ENCODE peak calls at places on chromosomes 11 and 22, in ten cellular contexts. P, C, W, D, E, G, X, M, T and A are unnamed samples.

GRCh38 chr11:34356576-34356917 is 1.3 kb downstream of the ABTB2 start:
- DNase-seq in P (no peak), C (peak; percentile 12), W (no peak), D (no peak), E (no peak), G (no peak), X (peak; percentile 13), M (no peak), T (no peak), A (no peak)

GRCh38 chr11:13277719-13278619 is at the start of gene BMAL1:
- DNase-seq in P (no peak), C (peak; percentile 61), W (no peak), D (no peak), E (no peak), G (no peak), X (no peak), M (no peak), T (no peak), A (peak; percentile 11)

GRCh38 chr22:45397806-45398205 is 15.6 kb downstream of the SMC1B start:
- DNase-seq in P (no peak), C (no peak), W (no peak), D (no peak), E (no peak), G (no peak), X (no peak), M (no peak), T (no peak), A (no peak)

GRCh38 chr11:59206635-59207034 is 6.1 kb downstream of the MPEG1 start:
- DNase-seq in P (peak; percentile 10), C (peak; percentile 10), W (peak; percentile 0), D (no peak), E (peak; percentile 24), G (no peak), X (no peak), M (peak; percentile 13), T (no peak), A (no peak)

GRCh38 chr11:611001-611996 is 4.5 kb downstream of the IRF7 start:
- DNase-seq in P (no peak), C (no peak), W (no peak), D (no peak), E (no peak), G (no peak), X (no peak), M (no peak), T (no peak), A (no peak)

GRCh38 chr22:36055376-36056310 is 27.0 kb upstream of the RBFOX2 start:
- DNase-seq in P (no peak), C (no peak), W (no peak), D (no peak), E (no peak), G (no peak), X (peak; percentile 85), M (no peak), T (no peak), A (no peak)

GRCh38 chr11:122213111-122213510 is 97.1 kb upstream of the BLID start:
- DNase-seq in P (no peak), C (no peak), W (no peak), D (no peak), E (no peak), G (no peak), X (no peak), M (no peak), T (no peak), A (no peak)

GRCh38 chr11:2130881-2131352 is 8.3 kb downstream of the IGF2 start:
- DNase-seq in P (no peak), C (no peak), W (no peak), D (no peak), E (no peak), G (no peak), X (no peak), M (no peak), T (no peak), A (no peak)

GRCh38 chr22:28052818-28053217 is 133.8 kb upstream of the PITPNB start:
- DNase-seq in P (no peak), C (no peak), W (no peak), D (no peak), E (peak; percentile 73), G (no peak), X (no peak), M (peak; percentile 69), T (no peak), A (no peak)

GRCh38 chr22:25364281-25364680 is 144.8 kb downstream of the CRYBB2 start:
- DNase-seq in P (no peak), C (no peak), W (no peak), D (no peak), E (no peak), G (no peak), X (no peak), M (no peak), T (no peak), A (no peak)

GRCh38 chr11:126102436-126102894 is 39.8 kb upstream of the CDON start:
- DNase-seq in P (no peak), C (no peak), W (peak; percentile 28), D (no peak), E (no peak), G (no peak), X (peak; percentile 10), M (no peak), T (no peak), A (no peak)

GRCh38 chr22:33569547-33569946 is 350.7 kb downstream of the LARGE1 start:
- DNase-seq in P (no peak), C (no peak), W (no peak), D (no peak), E (no peak), G (no peak), X (no peak), M (no peak), T (no peak), A (no peak)

GRCh38 chr22:27019827-27020226 is 362.4 kb downstream of the MIAT start:
- DNase-seq in P (no peak), C (no peak), W (no peak), D (no peak), E (no peak), G (no peak), X (no peak), M (no peak), T (no peak), A (no peak)

GRCh38 chr11:71228961-71229360 is 23.4 kb downstream of the SHANK2 start:
- DNase-seq in P (no peak), C (no peak), W (no peak), D (no peak), E (no peak), G (no peak), X (no peak), M (no peak), T (no peak), A (no peak)

GRCh38 chr22:43481528-43482309 is 69.9 kb downstream of the MPPED1 start:
- DNase-seq in P (peak; percentile 54), C (peak; percentile 15), W (no peak), D (no peak), E (peak; percentile 13), G (no peak), X (peak; percentile 38), M (no peak), T (no peak), A (no peak)

GRCh38 chr11:121595717-121596156 is 143.0 kb upstream of the SORL1-AS1 start:
- DNase-seq in P (no peak), C (no peak), W (no peak), D (peak; percentile 98), E (no peak), G (no peak), X (no peak), M (no peak), T (no peak), A (no peak)

GRCh38 chr11:117908959-117909610 is 20.1 kb downstream of the TMPRSS13 start:
- DNase-seq in P (no peak), C (no peak), W (no peak), D (no peak), E (no peak), G (no peak), X (no peak), M (no peak), T (no peak), A (no peak)

GRCh38 chr11:11845066-11845465 is 3.3 kb downstream of the USP47 start:
- DNase-seq in P (no peak), C (no peak), W (peak; percentile 55), D (no peak), E (peak; percentile 14), G (no peak), X (no peak), M (peak; percentile 60), T (no peak), A (no peak)

GRCh38 chr22:30893434-30894370 is 74.9 kb downstream of the MORC2 start:
- DNase-seq in P (no peak), C (no peak), W (no peak), D (no peak), E (no peak), G (no peak), X (no peak), M (no peak), T (peak; percentile 59), A (no peak)

GRCh38 chr11:72441647-72442267 is 7.4 kb upstream of the CLPB start:
- DNase-seq in P (peak; percentile 44), C (no peak), W (no peak), D (no peak), E (no peak), G (no peak), X (no peak), M (no peak), T (no peak), A (no peak)

GRCh38 chr11:65576867-65577755 is 1.3 kb downstream of the EHBP1L1 start:
- DNase-seq in P (peak; percentile 62), C (peak; percentile 58), W (no peak), D (no peak), E (no peak), G (no peak), X (no peak), M (no peak), T (no peak), A (no peak)

GRCh38 chr11:12449961-12450715 is 72.8 kb downstream of the PARVA start:
- DNase-seq in P (no peak), C (no peak), W (no peak), D (no peak), E (no peak), G (no peak), X (no peak), M (no peak), T (no peak), A (no peak)

GRCh38 chr22:22520020-22520656 is at the start of gene ZNF280A:
- DNase-seq in P (no peak), C (no peak), W (peak; percentile 55), D (no peak), E (no peak), G (no peak), X (no peak), M (no peak), T (no peak), A (no peak)

GRCh38 chr11:78370406-78371172 is 47.0 kb downstream of the GAB2 start:
- DNase-seq in P (no peak), C (no peak), W (no peak), D (no peak), E (no peak), G (no peak), X (peak; percentile 5), M (no peak), T (no peak), A (no peak)

GRCh38 chr22:36528336-36528735 is 630 bp downstream of the EIF3D start:
- DNase-seq in P (no peak), C (peak; percentile 23), W (no peak), D (no peak), E (no peak), G (no peak), X (no peak), M (no peak), T (no peak), A (no peak)

GRCh38 chr22:37626144-37626543 is 13.3 kb upstream of the SH3BP1 start:
- DNase-seq in P (no peak), C (no peak), W (no peak), D (no peak), E (no peak), G (no peak), X (no peak), M (no peak), T (no peak), A (no peak)

GRCh38 chr11:125057370-125058060 is 5.6 kb upstream of the SLC37A2 start:
- DNase-seq in P (no peak), C (no peak), W (no peak), D (no peak), E (no peak), G (no peak), X (no peak), M (no peak), T (no peak), A (no peak)